ENCODE peak calls at places on chromosomes 7 and 10, in four cellular contexts. A is psoas muscle, F is fibroblast of lung, O is testis. T is an unnamed sample.

GRCh38 chr10:8323443-8324054 is 269.1 kb downstream of the GATA3 start:
- DNase-seq in F (no peak), O (no peak), A (no peak), T (no peak)

GRCh38 chr10:128567561-128567960 is 441.3 kb upstream of the MKI67 start:
- DNase-seq in A (no peak), F (no peak), O (no peak), T (no peak)

GRCh38 chr7:102306916-102307677 is 20.4 kb downstream of the SH2B2 start:
- DNase-seq in A (peak; percentile 90), O (no peak), F (peak; percentile 61), T (peak; percentile 89)

GRCh38 chr10:89503633-89504345 is 31.6 kb downstream of the SLC16A12 start:
- DNase-seq in F (peak; percentile 62), A (no peak), O (no peak), T (no peak)

GRCh38 chr10:99337261-99337905 is 8.2 kb downstream of the CNNM1 start:
- DNase-seq in A (no peak), O (peak; percentile 40), F (no peak), T (no peak)

GRCh38 chr7:23114854-23115253 is 9.3 kb downstream of the KLHL7 start:
- DNase-seq in A (no peak), F (peak; percentile 52), O (no peak), T (no peak)

GRCh38 chr7:104883718-104884452 is 130.1 kb upstream of the KMT2E start:
- DNase-seq in A (peak; percentile 90), F (peak; percentile 71), O (peak; percentile 92), T (peak; percentile 94)

GRCh38 chr7:12855036-12855435 is 167.6 kb downstream of the ARL4A start:
- DNase-seq in A (no peak), O (no peak), F (no peak), T (no peak)

GRCh38 chr10:33143160-33143728 is 185.2 kb upstream of the ITGB1 start:
- DNase-seq in A (no peak), F (peak; percentile 89), O (no peak), T (no peak)

GRCh38 chr10:14423111-14423744 is 92.5 kb upstream of the FRMD4A start:
- DNase-seq in F (no peak), A (no peak), O (no peak), T (peak; percentile 8)

GRCh38 chr7:90246184-90246583 is 1.2 kb downstream of the CFAP69 start:
- DNase-seq in A (no peak), F (peak; percentile 38), O (no peak), T (no peak)

GRCh38 chr7:77182261-77182660 is 17.4 kb downstream of the FGL2 start:
- DNase-seq in O (no peak), F (no peak), A (no peak), T (no peak)

GRCh38 chr10:117518246-117518645 is 24.3 kb upstream of the EMX2 start:
- DNase-seq in F (no peak), O (no peak), A (no peak), T (no peak)

GRCh38 chr7:153397906-153398305 is 638.4 kb downstream of the ACTR3B start:
- DNase-seq in F (no peak), O (no peak), A (no peak), T (no peak)
- H3K9me3 ChIP-seq in F (no peaks in the 10 kb centered on the region), O (no peaks in the 10 kb centered on the region), A (no peaks in the 10 kb centered on the region), T (no peaks in the 10 kb centered on the region)

GRCh38 chr7:111025013-111025412 is 65.9 kb upstream of the LRRN3 start:
- DNase-seq in O (no peak), A (no peak), F (no peak), T (no peak)

GRCh38 chr7:111027396-111027795 is 63.5 kb upstream of the LRRN3 start:
- DNase-seq in F (no peak), A (no peak), O (no peak), T (no peak)

GRCh38 chr7:111029141-111029572 is 61.8 kb upstream of the LRRN3 start:
- DNase-seq in A (no peak), O (no peak), F (no peak), T (no peak)

GRCh38 chr7:111026301-111026700 is 64.6 kb upstream of the LRRN3 start:
- DNase-seq in O (no peak), F (no peak), A (no peak), T (no peak)

GRCh38 chr7:111026806-111027205 is 64.1 kb upstream of the LRRN3 start:
- DNase-seq in F (no peak), A (no peak), O (no peak), T (no peak)
- H3K4me1 ChIP-seq in F (peaks cover 4% of the 10 kb centered on the region), A (peaks cover 11% of the 10 kb centered on the region), O (no peaks in the 10 kb centered on the region), T (no peaks in the 10 kb centered on the region)

GRCh38 chr10:16186564-16186963 is 250.2 kb upstream of the PTER start:
- DNase-seq in A (no peak), F (no peak), O (no peak), T (no peak)
- H3K9me3 ChIP-seq in A (no peaks in the 10 kb centered on the region), F (no peaks in the 10 kb centered on the region), O (no peaks in the 10 kb centered on the region), T (no peaks in the 10 kb centered on the region)

DNA sequence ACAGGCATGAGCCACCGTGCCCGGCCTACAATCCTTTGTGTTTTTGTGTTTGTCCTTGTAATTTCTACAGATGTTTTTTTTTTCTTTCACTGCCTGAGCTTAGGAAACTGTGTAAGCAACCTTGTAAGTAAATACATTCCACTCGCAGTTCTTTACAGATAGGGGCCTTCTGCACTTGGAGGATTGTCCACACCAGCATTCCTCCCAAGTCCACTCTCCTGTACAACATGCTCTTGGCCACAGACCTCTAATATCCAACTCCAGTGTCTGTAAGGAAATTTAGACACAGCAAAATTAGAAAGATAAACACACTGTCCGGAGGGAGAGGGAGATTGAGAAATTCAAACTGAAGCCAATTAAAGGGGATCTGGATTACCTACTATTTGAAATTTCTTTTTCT is 9.5 kb downstream of the MXI1 start:
- DNase-seq in O (peak; percentile 46), F (no peak), A (no peak), T (no peak)
- H3K4me1 ChIP-seq in O (peaks cover 19% of the 10 kb centered on the region), F (no peaks in the 10 kb centered on the region), A (peaks cover 34% of the 10 kb centered on the region), T (peaks cover 15% of the 10 kb centered on the region)

DNA sequence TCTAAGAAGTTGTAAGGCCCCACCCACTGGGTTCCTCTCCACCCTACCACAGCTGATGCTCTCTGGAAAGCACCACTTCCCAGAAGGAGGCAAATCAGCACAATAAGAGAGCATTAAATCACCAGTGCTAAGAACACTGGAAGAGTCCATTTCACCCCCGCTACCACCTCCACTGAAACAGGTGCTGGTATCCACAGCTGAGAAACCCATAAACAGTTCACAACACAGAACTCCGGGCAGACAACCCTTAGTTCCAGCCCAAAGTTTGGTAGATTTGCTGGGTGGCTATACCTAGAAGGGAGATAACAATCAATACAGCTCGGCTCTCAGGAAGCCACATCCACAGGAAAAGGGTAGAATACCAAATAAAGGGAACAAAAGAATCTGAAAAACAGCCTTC is 34.1 kb downstream of the ZNF680 start:
- DNase-seq in O (no peak), F (no peak), A (no peak), T (no peak)
- H3K9me3 ChIP-seq in O (no peaks in the 10 kb centered on the region), F (no peaks in the 10 kb centered on the region), A (peaks cover 73% of the 10 kb centered on the region), T (peaks cover 85% of the 10 kb centered on the region)

GRCh38 chr7:5681423-5681822 is 100.0 kb downstream of the RNF216 start:
- DNase-seq in F (peak; percentile 19), A (no peak), O (no peak), T (no peak)
- H3K4me1 ChIP-seq in F (peaks cover 6% of the 10 kb centered on the region), A (peaks cover 34% of the 10 kb centered on the region), O (peaks cover 46% of the 10 kb centered on the region), T (peaks cover 53% of the 10 kb centered on the region)

DNA sequence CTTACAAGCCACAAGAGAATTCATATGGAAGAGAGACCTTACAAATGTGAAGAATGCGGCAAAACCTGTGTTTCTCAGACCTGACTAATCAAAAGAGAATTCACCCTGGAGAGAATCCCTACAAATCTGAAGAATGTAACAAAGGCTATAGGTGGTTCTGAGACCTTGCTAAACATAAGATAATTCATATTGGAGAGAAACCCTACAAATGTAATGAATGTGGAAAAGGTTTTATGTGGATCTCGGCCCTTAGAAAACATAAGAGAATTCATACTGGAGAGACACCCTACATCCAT is 33.4 kb downstream of the ZNF727 start:
- DNase-seq in F (no peak), O (no peak), A (no peak), T (no peak)
- H3K9me3 ChIP-seq in F (no peaks in the 10 kb centered on the region), O (no peaks in the 10 kb centered on the region), A (peaks cover 77% of the 10 kb centered on the region), T (peaks cover 80% of the 10 kb centered on the region)

DNA sequence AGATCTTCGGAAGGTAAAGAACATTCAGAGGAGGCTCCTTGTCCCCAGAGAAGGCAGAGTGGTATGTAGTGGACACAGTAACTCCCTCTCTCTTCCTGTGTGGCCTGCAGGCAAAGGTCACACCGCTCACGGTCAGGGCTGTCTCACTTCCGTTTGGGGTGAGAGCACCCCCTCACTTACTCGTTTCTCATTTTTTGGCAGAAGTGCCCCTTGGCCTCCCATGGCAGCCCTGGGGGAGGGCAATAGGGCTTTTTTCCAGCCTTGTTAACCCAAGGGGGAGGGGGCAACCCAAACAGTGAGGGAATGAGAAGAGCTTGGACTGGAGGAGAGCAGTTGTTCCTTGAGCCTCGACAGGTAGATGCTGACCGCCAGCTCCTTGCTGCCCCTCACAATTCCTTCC is 31.8 kb upstream of the SRGN start:
- DNase-seq in O (no peak), A (no peak), F (no peak), T (no peak)
- H3K4me1 ChIP-seq in O (no peaks in the 10 kb centered on the region), A (no peaks in the 10 kb centered on the region), F (peaks cover 14% of the 10 kb centered on the region), T (no peaks in the 10 kb centered on the region)

GRCh38 chr7:153193144-153193595 is 433.6 kb downstream of the ACTR3B start:
- DNase-seq in F (no peak), O (peak; percentile 61), A (no peak), T (peak; percentile 9)
- H3K9me3 ChIP-seq in F (no peaks in the 10 kb centered on the region), O (no peaks in the 10 kb centered on the region), A (no peaks in the 10 kb centered on the region), T (no peaks in the 10 kb centered on the region)

GRCh38 chr7:151432658-151433521 is 7.1 kb downstream of the CRYGN start:
- DNase-seq in F (no peak), O (no peak), A (no peak), T (no peak)
- H3K4me1 ChIP-seq in F (peaks cover 9% of the 10 kb centered on the region), O (peaks cover 11% of the 10 kb centered on the region), A (no peaks in the 10 kb centered on the region), T (peaks cover 18% of the 10 kb centered on the region)

T was measured in transverse colon.